ENCODE peak calls at places on chromosomes 4 and X, in ten cellular contexts. One of them, this sample, is unnamed.

GRCh38 chr4:73734405-73735070 is 5.8 kb upstream of the CXCL8 start:
- DNase-seq in foreskin keratinocyte: no peak
- DNase-seq in CD4-positive, alpha-beta T cell: no peak
- DNase-seq in IMR-90: peak; percentile 28
- DNase-seq in progenitor cell of endocrine pancreas: no peak
- DNase-seq in endodermal cell: no peak
- DNase-seq in NB4: no peak
- DNase-seq in left lung: no peak
- DNase-seq in GM06990: no peak
- DNase-seq in K562: no peak
- DNase-seq in this sample: no peak

GRCh38 chr4:7240341-7240740 is 48.0 kb downstream of the SORCS2 start:
- DNase-seq in progenitor cell of endocrine pancreas: no peak
- DNase-seq in GM06990: no peak
- DNase-seq in CD4-positive, alpha-beta T cell: no peak
- DNase-seq in foreskin keratinocyte: no peak
- DNase-seq in K562: no peak
- DNase-seq in left lung: peak; percentile 22
- DNase-seq in endodermal cell: no peak
- DNase-seq in NB4: no peak
- DNase-seq in IMR-90: no peak
- DNase-seq in this sample: no peak

GRCh38 chr4:105970371-105970770 is 75.1 kb downstream of the NPNT start:
- DNase-seq in endodermal cell: no peak
- DNase-seq in IMR-90: no peak
- DNase-seq in left lung: no peak
- DNase-seq in GM06990: no peak
- DNase-seq in CD4-positive, alpha-beta T cell: no peak
- DNase-seq in foreskin keratinocyte: no peak
- DNase-seq in K562: no peak
- DNase-seq in progenitor cell of endocrine pancreas: no peak
- DNase-seq in NB4: no peak
- DNase-seq in this sample: no peak

GRCh38 chr4:104393649-104394048 is 101.0 kb downstream of the CXXC4 start:
- DNase-seq in CD4-positive, alpha-beta T cell: no peak
- DNase-seq in foreskin keratinocyte: peak; percentile 3
- DNase-seq in left lung: no peak
- DNase-seq in GM06990: no peak
- DNase-seq in endodermal cell: no peak
- DNase-seq in progenitor cell of endocrine pancreas: no peak
- DNase-seq in NB4: no peak
- DNase-seq in IMR-90: no peak
- DNase-seq in K562: no peak
- DNase-seq in this sample: no peak

GRCh38 chr4:1868293-1868692 is 2.9 kb upstream of the NSD2 start:
- DNase-seq in foreskin keratinocyte: no peak
- DNase-seq in K562: no peak
- DNase-seq in progenitor cell of endocrine pancreas: no peak
- DNase-seq in GM06990: no peak
- DNase-seq in CD4-positive, alpha-beta T cell: no peak
- DNase-seq in NB4: no peak
- DNase-seq in IMR-90: no peak
- DNase-seq in endodermal cell: no peak
- DNase-seq in left lung: no peak
- DNase-seq in this sample: no peak

GRCh38 chr4:3414421-3415279 is 27.1 kb upstream of the HGFAC start:
- DNase-seq in CD4-positive, alpha-beta T cell: no peak
- DNase-seq in progenitor cell of endocrine pancreas: no peak
- DNase-seq in IMR-90: no peak
- DNase-seq in endodermal cell: peak; percentile 20
- DNase-seq in K562: no peak
- DNase-seq in foreskin keratinocyte: no peak
- DNase-seq in left lung: peak; percentile 69
- DNase-seq in NB4: peak; percentile 75
- DNase-seq in GM06990: no peak
- DNase-seq in this sample: no peak

GRCh38 chr4:15001248-15001824 is 945 bp upstream of the CPEB2 start:
- DNase-seq in IMR-90: peak; percentile 91
- DNase-seq in endodermal cell: peak; percentile 82
- DNase-seq in foreskin keratinocyte: peak; percentile 96
- DNase-seq in GM06990: no peak
- DNase-seq in NB4: peak; percentile 84
- DNase-seq in progenitor cell of endocrine pancreas: no peak
- DNase-seq in K562: peak; percentile 62
- DNase-seq in CD4-positive, alpha-beta T cell: peak; percentile 21
- DNase-seq in left lung: peak; percentile 89
- DNase-seq in this sample: peak; percentile 85

GRCh38 chr4:176885224-176885623 is 92.5 kb upstream of the VEGFC start:
- DNase-seq in IMR-90: peak; percentile 18
- DNase-seq in NB4: no peak
- DNase-seq in CD4-positive, alpha-beta T cell: no peak
- DNase-seq in progenitor cell of endocrine pancreas: no peak
- DNase-seq in K562: no peak
- DNase-seq in foreskin keratinocyte: peak; percentile 21
- DNase-seq in left lung: no peak
- DNase-seq in endodermal cell: no peak
- DNase-seq in GM06990: no peak
- DNase-seq in this sample: no peak

GRCh38 chr4:100189820-100190642 is at the start of gene DDIT4L:
- DNase-seq in progenitor cell of endocrine pancreas: peak; percentile 49
- DNase-seq in left lung: peak; percentile 78
- DNase-seq in K562: peak; percentile 26
- DNase-seq in endodermal cell: peak; percentile 91
- DNase-seq in foreskin keratinocyte: peak; percentile 22
- DNase-seq in IMR-90: peak; percentile 37
- DNase-seq in GM06990: peak; percentile 9
- DNase-seq in CD4-positive, alpha-beta T cell: no peak
- DNase-seq in NB4: no peak
- DNase-seq in this sample: no peak

GRCh38 chrX:110145854-110146253 is 142.9 kb downstream of the TMEM164 start:
- DNase-seq in CD4-positive, alpha-beta T cell: no peak
- DNase-seq in foreskin keratinocyte: no peak
- DNase-seq in NB4: peak; percentile 47
- DNase-seq in IMR-90: peak; percentile 44
- DNase-seq in progenitor cell of endocrine pancreas: no peak
- DNase-seq in left lung: no peak
- DNase-seq in K562: peak; percentile 19
- DNase-seq in GM06990: no peak
- DNase-seq in endodermal cell: peak; percentile 58
- DNase-seq in this sample: no peak

GRCh38 chr4:35500812-35501211 is 743.5 kb downstream of the ARAP2 start:
- DNase-seq in IMR-90: no peak
- DNase-seq in K562: no peak
- DNase-seq in GM06990: no peak
- DNase-seq in left lung: no peak
- DNase-seq in NB4: no peak
- DNase-seq in foreskin keratinocyte: peak; percentile 25
- DNase-seq in progenitor cell of endocrine pancreas: no peak
- DNase-seq in endodermal cell: no peak
- DNase-seq in CD4-positive, alpha-beta T cell: no peak
- DNase-seq in this sample: no peak

GRCh38 chr4:3108211-3108610 is 33.7 kb downstream of the HTT start:
- DNase-seq in K562: no peak
- DNase-seq in left lung: no peak
- DNase-seq in progenitor cell of endocrine pancreas: no peak
- DNase-seq in NB4: no peak
- DNase-seq in CD4-positive, alpha-beta T cell: no peak
- DNase-seq in endodermal cell: no peak
- DNase-seq in foreskin keratinocyte: no peak
- DNase-seq in IMR-90: peak; percentile 37
- DNase-seq in GM06990: no peak
- DNase-seq in this sample: no peak

GRCh38 chr4:77800077-77800476 is 19.1 kb downstream of the CNOT6L start:
- DNase-seq in NB4: no peak
- DNase-seq in CD4-positive, alpha-beta T cell: no peak
- DNase-seq in left lung: no peak
- DNase-seq in endodermal cell: no peak
- DNase-seq in GM06990: no peak
- DNase-seq in progenitor cell of endocrine pancreas: no peak
- DNase-seq in IMR-90: no peak
- DNase-seq in foreskin keratinocyte: no peak
- DNase-seq in K562: no peak
- DNase-seq in this sample: no peak

GRCh38 chr4:135840781-135841180 is 1639.2 kb upstream of the PABPC4L start:
- DNase-seq in K562: no peak
- DNase-seq in left lung: no peak
- DNase-seq in foreskin keratinocyte: no peak
- DNase-seq in endodermal cell: no peak
- DNase-seq in NB4: no peak
- DNase-seq in GM06990: no peak
- DNase-seq in CD4-positive, alpha-beta T cell: no peak
- DNase-seq in progenitor cell of endocrine pancreas: no peak
- DNase-seq in IMR-90: no peak
- DNase-seq in this sample: no peak

GRCh38 chr4:135834471-135834870 is 1632.9 kb upstream of the PABPC4L start:
- DNase-seq in CD4-positive, alpha-beta T cell: no peak
- DNase-seq in K562: no peak
- DNase-seq in IMR-90: no peak
- DNase-seq in GM06990: no peak
- DNase-seq in endodermal cell: no peak
- DNase-seq in progenitor cell of endocrine pancreas: no peak
- DNase-seq in NB4: no peak
- DNase-seq in foreskin keratinocyte: no peak
- DNase-seq in left lung: no peak
- DNase-seq in this sample: no peak

GRCh38 chr4:135838889-135839288 is 1637.3 kb upstream of the PABPC4L start:
- DNase-seq in foreskin keratinocyte: peak; percentile 22
- DNase-seq in K562: no peak
- DNase-seq in GM06990: no peak
- DNase-seq in IMR-90: peak; percentile 2
- DNase-seq in endodermal cell: peak; percentile 79
- DNase-seq in NB4: peak; percentile 8
- DNase-seq in progenitor cell of endocrine pancreas: no peak
- DNase-seq in CD4-positive, alpha-beta T cell: no peak
- DNase-seq in left lung: no peak
- DNase-seq in this sample: no peak

GRCh38 chr4:135839712-135840111 is 1638.1 kb upstream of the PABPC4L start:
- DNase-seq in GM06990: no peak
- DNase-seq in K562: no peak
- DNase-seq in CD4-positive, alpha-beta T cell: no peak
- DNase-seq in NB4: no peak
- DNase-seq in endodermal cell: no peak
- DNase-seq in progenitor cell of endocrine pancreas: no peak
- DNase-seq in foreskin keratinocyte: no peak
- DNase-seq in IMR-90: no peak
- DNase-seq in left lung: no peak
- DNase-seq in this sample: no peak
- TF ChIP-seq CTCF in GM06990: no peak
- TF ChIP-seq CTCF in K562: no peak
- TF ChIP-seq CTCF in CD4-positive, alpha-beta T cell: no peak
- TF ChIP-seq CTCF in NB4: no peak
- TF ChIP-seq CTCF in endodermal cell: no peak
- TF ChIP-seq CTCF in progenitor cell of endocrine pancreas: no peak
- TF ChIP-seq CTCF in foreskin keratinocyte: no peak
- TF ChIP-seq CTCF in IMR-90: no peak
- TF ChIP-seq CTCF in left lung: no peak
- TF ChIP-seq CTCF in this sample: no peak

DNA sequence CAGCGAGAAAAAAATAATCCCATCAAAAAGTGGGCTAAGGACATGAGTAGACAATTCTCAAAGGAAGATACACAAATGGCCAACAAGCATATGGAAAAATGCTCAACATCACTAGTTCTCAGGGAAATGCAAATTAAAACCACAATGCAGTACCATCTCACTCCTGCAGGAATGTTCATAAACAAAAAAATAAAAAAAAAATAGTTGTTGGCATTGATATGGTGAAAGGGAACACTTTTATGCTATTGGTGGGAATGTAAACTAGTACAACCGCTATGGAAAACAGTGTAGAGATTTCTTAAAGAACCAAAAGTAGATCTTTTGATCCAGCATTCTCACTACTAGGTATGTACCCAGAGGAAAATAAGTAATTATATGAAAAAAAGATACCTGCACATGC is 508.3 kb upstream of the MAGEB2 start:
- DNase-seq in left lung: no peak
- DNase-seq in GM06990: no peak
- DNase-seq in K562: no peak
- DNase-seq in NB4: no peak
- DNase-seq in progenitor cell of endocrine pancreas: no peak
- DNase-seq in endodermal cell: no peak
- DNase-seq in CD4-positive, alpha-beta T cell: no peak
- DNase-seq in IMR-90: no peak
- DNase-seq in foreskin keratinocyte: no peak
- DNase-seq in this sample: no peak
- TF ChIP-seq CTCF in left lung: no peak
- TF ChIP-seq CTCF in GM06990: no peak
- TF ChIP-seq CTCF in K562: no peak
- TF ChIP-seq CTCF in NB4: no peak
- TF ChIP-seq CTCF in progenitor cell of endocrine pancreas: no peak
- TF ChIP-seq CTCF in endodermal cell: peak; percentile 37
- TF ChIP-seq CTCF in CD4-positive, alpha-beta T cell: no peak
- TF ChIP-seq CTCF in IMR-90: no peak
- TF ChIP-seq CTCF in foreskin keratinocyte: no peak
- TF ChIP-seq CTCF in this sample: no peak

GRCh38 chr4:99043346-99043745 is 45.2 kb downstream of the ADH5 start:
- DNase-seq in NB4: no peak
- DNase-seq in K562: no peak
- DNase-seq in endodermal cell: no peak
- DNase-seq in progenitor cell of endocrine pancreas: no peak
- DNase-seq in left lung: no peak
- DNase-seq in GM06990: no peak
- DNase-seq in CD4-positive, alpha-beta T cell: no peak
- DNase-seq in IMR-90: no peak
- DNase-seq in foreskin keratinocyte: no peak
- DNase-seq in this sample: no peak

GRCh38 chr4:99052902-99053301 is 35.7 kb downstream of the ADH5 start:
- DNase-seq in K562: no peak
- DNase-seq in left lung: no peak
- DNase-seq in IMR-90: peak; percentile 52
- DNase-seq in CD4-positive, alpha-beta T cell: no peak
- DNase-seq in progenitor cell of endocrine pancreas: no peak
- DNase-seq in NB4: no peak
- DNase-seq in endodermal cell: no peak
- DNase-seq in GM06990: no peak
- DNase-seq in foreskin keratinocyte: no peak
- DNase-seq in this sample: peak; percentile 8

GRCh38 chr4:99047710-99048109 is 40.9 kb downstream of the ADH5 start:
- DNase-seq in endodermal cell: no peak
- DNase-seq in left lung: no peak
- DNase-seq in foreskin keratinocyte: no peak
- DNase-seq in NB4: no peak
- DNase-seq in CD4-positive, alpha-beta T cell: no peak
- DNase-seq in IMR-90: no peak
- DNase-seq in K562: no peak
- DNase-seq in GM06990: no peak
- DNase-seq in progenitor cell of endocrine pancreas: no peak
- DNase-seq in this sample: no peak
- TF ChIP-seq CTCF in endodermal cell: peak; percentile 41
- TF ChIP-seq CTCF in left lung: no peak
- TF ChIP-seq CTCF in foreskin keratinocyte: no peak
- TF ChIP-seq CTCF in NB4: no peak
- TF ChIP-seq CTCF in CD4-positive, alpha-beta T cell: no peak
- TF ChIP-seq CTCF in IMR-90: no peak
- TF ChIP-seq CTCF in K562: no peak
- TF ChIP-seq CTCF in GM06990: no peak
- TF ChIP-seq CTCF in progenitor cell of endocrine pancreas: no peak
- TF ChIP-seq CTCF in this sample: no peak

DNA sequence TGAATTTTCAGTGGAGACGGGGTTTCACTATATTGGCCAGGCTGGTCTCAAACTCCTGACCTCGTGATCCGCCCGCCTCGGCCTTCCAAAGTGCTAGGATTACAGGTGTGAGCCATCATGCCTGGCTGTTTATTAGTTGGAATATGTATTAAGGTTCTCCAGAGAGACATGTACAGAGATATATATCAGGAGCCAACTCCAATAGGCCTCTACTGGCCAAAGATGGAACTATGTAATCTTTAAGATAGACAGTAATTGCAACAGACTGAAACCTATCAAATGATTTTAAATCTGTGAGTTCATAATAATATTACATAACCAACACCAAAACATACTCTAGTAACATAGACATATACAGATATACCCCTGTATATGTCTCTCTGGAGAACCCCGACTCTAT is 5.8 kb upstream of the DMP1 start:
- DNase-seq in NB4: no peak
- DNase-seq in left lung: no peak
- DNase-seq in endodermal cell: no peak
- DNase-seq in K562: no peak
- DNase-seq in CD4-positive, alpha-beta T cell: no peak
- DNase-seq in progenitor cell of endocrine pancreas: no peak
- DNase-seq in GM06990: no peak
- DNase-seq in IMR-90: no peak
- DNase-seq in foreskin keratinocyte: no peak
- DNase-seq in this sample: no peak
- TF ChIP-seq CTCF in NB4: no peak
- TF ChIP-seq CTCF in left lung: no peak
- TF ChIP-seq CTCF in endodermal cell: peak; percentile 51
- TF ChIP-seq CTCF in K562: no peak
- TF ChIP-seq CTCF in CD4-positive, alpha-beta T cell: no peak
- TF ChIP-seq CTCF in progenitor cell of endocrine pancreas: peak; percentile 11
- TF ChIP-seq CTCF in GM06990: peak; percentile 10
- TF ChIP-seq CTCF in IMR-90: no peak
- TF ChIP-seq CTCF in foreskin keratinocyte: peak; percentile 27
- TF ChIP-seq CTCF in this sample: no peak